ENCODE peak calls at places on chromosome 18, in four cellular contexts. One of them, this sample, is unnamed.

GRCh38 chr18:26565514-26565913 is 17.2 kb upstream of the KCTD1 start:
- DNase-seq in PC-3: no peak
- DNase-seq in CD4-positive, alpha-beta T cell: no peak
- DNase-seq in mucosa of descending colon: no peak
- DNase-seq in this sample: no peak

GRCh38 chr18:71398530-71398929 is 1109.7 kb downstream of the SOCS6 start:
- DNase-seq in PC-3: peak
- DNase-seq in CD4-positive, alpha-beta T cell: no peak
- DNase-seq in mucosa of descending colon: peak
- DNase-seq in this sample: no peak

GRCh38 chr18:12592597-12593127 is 65.2 kb downstream of the SPIRE1 start:
- DNase-seq in PC-3: no peak
- DNase-seq in CD4-positive, alpha-beta T cell: no peak
- DNase-seq in mucosa of descending colon: no peak
- DNase-seq in this sample: no peak

GRCh38 chr18:48385595-48385994 is 23.6 kb downstream of the ZBTB7C start:
- DNase-seq in mucosa of descending colon: no peak
- DNase-seq in PC-3: no peak
- DNase-seq in CD4-positive, alpha-beta T cell: no peak
- DNase-seq in this sample: no peak

GRCh38 chr18:32980896-32981295 is 208.1 kb upstream of the KLHL14 start:
- DNase-seq in mucosa of descending colon: no peak
- DNase-seq in PC-3: no peak
- DNase-seq in CD4-positive, alpha-beta T cell: no peak
- DNase-seq in this sample: no peak

GRCh38 chr18:30987479-30988241 is 54.9 kb downstream of the DSC3 start:
- DNase-seq in PC-3: peak
- DNase-seq in CD4-positive, alpha-beta T cell: no peak
- DNase-seq in mucosa of descending colon: peak
- DNase-seq in this sample: no peak

GRCh38 chr18:60732146-60732545 is 359.6 kb upstream of the MC4R start:
- DNase-seq in CD4-positive, alpha-beta T cell: no peak
- DNase-seq in PC-3: no peak
- DNase-seq in mucosa of descending colon: no peak
- DNase-seq in this sample: no peak

GRCh38 chr18:12283256-12283655 is 24.8 kb upstream of the TUBB6 start:
- DNase-seq in CD4-positive, alpha-beta T cell: no peak
- DNase-seq in mucosa of descending colon: no peak
- DNase-seq in PC-3: peak
- DNase-seq in this sample: no peak

GRCh38 chr18:76806301-76806700 is 16.1 kb upstream of the ZNF236 start:
- DNase-seq in mucosa of descending colon: no peak
- DNase-seq in PC-3: no peak
- DNase-seq in CD4-positive, alpha-beta T cell: no peak
- DNase-seq in this sample: peak

GRCh38 chr18:5527603-5528002 is 16.2 kb downstream of the EPB41L3 start:
- DNase-seq in mucosa of descending colon: no peak
- DNase-seq in CD4-positive, alpha-beta T cell: no peak
- DNase-seq in PC-3: no peak
- DNase-seq in this sample: no peak

GRCh38 chr18:58348517-58348916 is 280.4 kb downstream of the ALPK2 start:
- DNase-seq in mucosa of descending colon: no peak
- DNase-seq in PC-3: no peak
- DNase-seq in CD4-positive, alpha-beta T cell: no peak
- DNase-seq in this sample: no peak

GRCh38 chr18:27599202-27599829 is 414.2 kb upstream of the CHST9 start:
- DNase-seq in PC-3: peak
- DNase-seq in mucosa of descending colon: peak
- DNase-seq in CD4-positive, alpha-beta T cell: no peak
- DNase-seq in this sample: peak

GRCh38 chr18:23573948-23574431 is 12.3 kb downstream of the NPC1 start:
- DNase-seq in PC-3: peak
- DNase-seq in CD4-positive, alpha-beta T cell: peak
- DNase-seq in mucosa of descending colon: no peak
- DNase-seq in this sample: peak

GRCh38 chr18:27428716-27429475 is 243.8 kb upstream of the CHST9 start:
- DNase-seq in PC-3: no peak
- DNase-seq in mucosa of descending colon: no peak
- DNase-seq in CD4-positive, alpha-beta T cell: no peak
- DNase-seq in this sample: no peak

GRCh38 chr18:3511980-3512379 is 62.0 kb downstream of the TGIF1 start:
- DNase-seq in mucosa of descending colon: no peak
- DNase-seq in CD4-positive, alpha-beta T cell: no peak
- DNase-seq in PC-3: peak
- DNase-seq in this sample: peak

GRCh38 chr18:3623769-3624545 is 174.0 kb downstream of the TGIF1 start:
- DNase-seq in mucosa of descending colon: peak
- DNase-seq in PC-3: peak
- DNase-seq in CD4-positive, alpha-beta T cell: no peak
- DNase-seq in this sample: no peak

GRCh38 chr18:55038162-55038561 is 78.9 kb upstream of the CCDC68 start:
- DNase-seq in PC-3: peak
- DNase-seq in CD4-positive, alpha-beta T cell: no peak
- DNase-seq in mucosa of descending colon: no peak
- DNase-seq in this sample: no peak

GRCh38 chr18:68164909-68165308 is 550.0 kb downstream of the TMX3 start:
- DNase-seq in mucosa of descending colon: no peak
- DNase-seq in CD4-positive, alpha-beta T cell: no peak
- DNase-seq in PC-3: no peak
- DNase-seq in this sample: no peak

GRCh38 chr18:54777118-54777791 is 51.0 kb upstream of the RAB27B start:
- DNase-seq in CD4-positive, alpha-beta T cell: no peak
- DNase-seq in PC-3: peak
- DNase-seq in mucosa of descending colon: no peak
- DNase-seq in this sample: no peak

GRCh38 chr18:53458944-53459580 is 765.4 kb downstream of the MBD2 start:
- DNase-seq in PC-3: no peak
- DNase-seq in mucosa of descending colon: no peak
- DNase-seq in CD4-positive, alpha-beta T cell: no peak
- DNase-seq in this sample: no peak

GRCh38 chr18:67525328-67526110 is 9.0 kb upstream of the DSEL start:
- DNase-seq in PC-3: peak
- DNase-seq in mucosa of descending colon: no peak
- DNase-seq in CD4-positive, alpha-beta T cell: no peak
- DNase-seq in this sample: no peak

GRCh38 chr18:58668897-58669296 is 2.4 kb upstream of the MALT1 start:
- DNase-seq in PC-3: peak
- DNase-seq in CD4-positive, alpha-beta T cell: no peak
- DNase-seq in mucosa of descending colon: no peak
- DNase-seq in this sample: no peak

This sample was measured in NK-92 treated with Interleukin-12 subunit alpha and Interleukin-12 subunit beta, amount 100 ng/mL, for 24 hours.